ENCODE peak calls at places on chromosomes 12 and 14, in eight cellular contexts. L is B cell, F is fibroblast of villous mesenchyme, C is astrocyte of the spinal cord, W is AG04450, J is neural crest cell, B is epithelial cell of esophagus, N is endothelial cell. I is an unnamed sample.

GRCh38 chr12:87756111-87756510 is 273.1 kb downstream of the C12orf50 start:
- DNase-seq in C (peak; percentile 98), W (peak; percentile 97), J (no peak), B (peak; percentile 46), F (peak; percentile 91), N (no peak), L (no peak), I (no peak)

GRCh38 chr14:62689741-62690140 is 355.5 kb downstream of the KCNH5 start:
- DNase-seq in J (no peak), L (no peak), F (no peak), W (no peak), B (no peak), N (no peak), C (no peak), I (no peak)

GRCh38 chr12:52637299-52637698 is 14.7 kb downstream of the KRT2 start:
- DNase-seq in C (no peak), F (no peak), B (no peak), L (no peak), W (no peak), J (no peak), N (no peak), I (no peak)

GRCh38 chr12:13941258-13942249 is 39.8 kb downstream of the GRIN2B start:
- DNase-seq in B (peak; percentile 67), J (peak; percentile 43), F (peak; percentile 22), L (no peak), C (peak; percentile 22), W (no peak), N (peak; percentile 57), I (peak; percentile 50)

GRCh38 chr14:54650331-54651017 is 83.5 kb downstream of the SAMD4A start:
- DNase-seq in J (no peak), N (no peak), L (no peak), W (no peak), F (peak; percentile 90), B (peak; percentile 59), C (peak; percentile 77), I (no peak)

GRCh38 chr14:100336618-100337530 is 13.7 kb downstream of the SLC25A47 start:
- DNase-seq in N (no peak), B (no peak), C (no peak), F (no peak), L (no peak), W (no peak), J (no peak), I (no peak)

GRCh38 chr12:7154042-7154441 is 23.9 kb downstream of the CLSTN3 start:
- DNase-seq in W (no peak), J (no peak), L (peak; percentile 7), C (no peak), N (no peak), B (no peak), F (no peak), I (no peak)

GRCh38 chr12:87687362-87687761 is 341.8 kb downstream of the C12orf50 start:
- DNase-seq in B (peak; percentile 17), N (no peak), J (no peak), L (no peak), F (peak; percentile 3), W (peak; percentile 24), C (peak; percentile 37), I (no peak)

GRCh38 chr14:79661762-79662161 is 549.5 kb downstream of the DIO2 start:
- DNase-seq in W (no peak), J (no peak), L (no peak), N (no peak), B (no peak), F (peak; percentile 1), C (peak; percentile 49), I (no peak)

GRCh38 chr14:69535230-69535848 is 39.3 kb downstream of the CCDC177 start:
- DNase-seq in L (no peak), C (peak; percentile 32), J (peak; percentile 62), W (peak; percentile 26), B (peak; percentile 66), F (peak; percentile 47), N (peak; percentile 64), I (peak; percentile 71)

GRCh38 chr14:104869669-104870367 is 4.8 kb downstream of the CEP170B start:
- DNase-seq in C (no peak), B (no peak), W (no peak), N (no peak), J (no peak), F (no peak), L (no peak), I (no peak)

GRCh38 chr14:104871145-104871655 is 6.1 kb downstream of the CEP170B start:
- DNase-seq in C (no peak), L (no peak), N (no peak), J (no peak), W (no peak), F (no peak), B (no peak), I (peak; percentile 17)

GRCh38 chr14:104868811-104869572 is 3.9 kb downstream of the CEP170B start:
- DNase-seq in B (no peak), C (no peak), L (no peak), N (no peak), J (no peak), W (no peak), F (no peak), I (peak; percentile 12)

GRCh38 chr14:104871656-104872468 is 6.8 kb downstream of the CEP170B start:
- DNase-seq in W (no peak), L (no peak), J (no peak), F (no peak), B (no peak), N (no peak), C (no peak), I (peak; percentile 16)

GRCh38 chr14:104870368-104871144 is 5.5 kb downstream of the CEP170B start:
- DNase-seq in N (peak; percentile 66), F (no peak), B (no peak), L (no peak), J (no peak), W (no peak), C (no peak), I (peak; percentile 66)
- TF ChIP-seq CTCF in N (no peak), F (peak; percentile 28), B (peak; percentile 24), L (peak; percentile 23), J (peak; percentile 54), W (peak; percentile 25), C (peak; percentile 52), I (peak; percentile 60)

GRCh38 chr12:102939670-102940222 is 17.7 kb upstream of the ASCL1 start:
- DNase-seq in F (no peak), W (no peak), C (no peak), B (no peak), N (no peak), L (no peak), J (no peak), I (no peak)
- TF ChIP-seq CTCF in F (no peak), W (no peak), C (no peak), B (no peak), N (no peak), L (no peak), J (no peak), I (no peak)

DNA sequence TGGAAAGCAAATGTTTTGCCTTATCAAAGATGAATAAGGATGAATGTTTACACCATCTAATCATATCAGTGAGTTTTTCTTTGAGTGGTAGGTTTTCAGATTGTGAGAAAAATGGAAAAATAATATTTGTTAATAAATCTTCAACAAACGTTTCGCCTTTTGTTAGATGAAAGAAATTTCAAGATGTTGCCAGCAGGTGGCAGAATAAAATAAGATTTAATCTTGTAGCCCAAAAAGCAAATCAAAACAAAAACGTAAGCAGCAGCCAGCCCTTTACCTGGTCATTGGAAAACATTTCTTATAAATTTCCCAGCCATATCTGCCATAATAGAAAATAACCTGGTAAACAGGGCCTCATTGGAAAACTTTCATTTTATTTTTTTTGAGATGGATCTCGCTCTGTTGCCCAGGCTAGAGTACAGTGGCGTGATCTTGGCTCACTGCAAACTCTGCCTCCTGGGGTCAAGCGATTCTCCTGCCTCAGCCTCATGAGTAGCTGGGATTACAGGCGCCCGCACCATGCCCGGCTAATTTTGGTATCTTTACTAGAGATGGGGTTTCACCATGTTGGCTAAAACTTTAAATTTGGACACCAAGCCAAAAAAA is 15.4 kb upstream of the TMEM120B start:
- DNase-seq in J (no peak), W (no peak), N (peak; percentile 25), L (peak; percentile 41), C (peak; percentile 63), F (peak; percentile 69), B (peak; percentile 60), I (no peak)
- TF ChIP-seq CTCF in J (peak; percentile 80), W (peak; percentile 47), N (peak; percentile 92), L (peak; percentile 77), C (no peak), F (peak; percentile 29), B (peak; percentile 35), I (peak; percentile 86)

GRCh38 chr14:53285806-53286205 is 132.7 kb upstream of the DDHD1 start:
- DNase-seq in B (no peak), N (no peak), J (no peak), C (no peak), W (no peak), F (peak; percentile 80), L (no peak), I (no peak)
- TF ChIP-seq CTCF in B (no peak), N (no peak), J (no peak), C (no peak), W (peak; percentile 7), F (no peak), L (no peak), I (no peak)